ENCODE peak calls at places on chromosomes 11 and 22, in five cellular contexts. One of them, this sample, is unnamed.

GRCh38 chr22:47107431-47107830 is 345.0 kb downstream of the TBC1D22A start:
- DNase-seq in stimulated activated CD8-positive, alpha-beta memory T cell treated with anti-CD3 and anti-CD28 coated beads, Interleukin-15, amount 100 ng/mL, for 48 hours: no peak
- DNase-seq in NCI-H1436: no peak
- DNase-seq in thoracic aorta: no peak
- DNase-seq in GM23248: peak
- DNase-seq in this sample: no peak

GRCh38 chr22:28978158-28978557 is 83.5 kb downstream of the C22orf31 start:
- DNase-seq in stimulated activated CD8-positive, alpha-beta memory T cell treated with anti-CD3 and anti-CD28 coated beads, Interleukin-15, amount 100 ng/mL, for 48 hours: no peak
- DNase-seq in NCI-H1436: no peak
- DNase-seq in thoracic aorta: no peak
- DNase-seq in GM23248: peak
- DNase-seq in this sample: no peak

GRCh38 chr22:36385491-36386350 is 2.0 kb downstream of the MYH9 start:
- DNase-seq in stimulated activated CD8-positive, alpha-beta memory T cell treated with anti-CD3 and anti-CD28 coated beads, Interleukin-15, amount 100 ng/mL, for 48 hours: peak
- DNase-seq in NCI-H1436: peak
- DNase-seq in thoracic aorta: peak
- DNase-seq in GM23248: peak
- DNase-seq in this sample: no peak

GRCh38 chr11:91470656-91471055 is 754.0 kb upstream of the FAT3 start:
- DNase-seq in stimulated activated CD8-positive, alpha-beta memory T cell treated with anti-CD3 and anti-CD28 coated beads, Interleukin-15, amount 100 ng/mL, for 48 hours: no peak
- DNase-seq in NCI-H1436: no peak
- DNase-seq in thoracic aorta: no peak
- DNase-seq in GM23248: no peak
- DNase-seq in this sample: no peak

GRCh38 chr11:61860054-61860903 is 31.1 kb downstream of the FADS3 start:
- DNase-seq in stimulated activated CD8-positive, alpha-beta memory T cell treated with anti-CD3 and anti-CD28 coated beads, Interleukin-15, amount 100 ng/mL, for 48 hours: no peak
- DNase-seq in NCI-H1436: no peak
- DNase-seq in thoracic aorta: no peak
- DNase-seq in GM23248: no peak
- DNase-seq in this sample: no peak

GRCh38 chr22:47310601-47311000 is 548.2 kb downstream of the TBC1D22A start:
- DNase-seq in stimulated activated CD8-positive, alpha-beta memory T cell treated with anti-CD3 and anti-CD28 coated beads, Interleukin-15, amount 100 ng/mL, for 48 hours: no peak
- DNase-seq in NCI-H1436: no peak
- DNase-seq in thoracic aorta: no peak
- DNase-seq in GM23248: peak
- DNase-seq in this sample: peak

GRCh38 chr11:128291835-128292234 is 295.5 kb downstream of the ETS1 start:
- DNase-seq in stimulated activated CD8-positive, alpha-beta memory T cell treated with anti-CD3 and anti-CD28 coated beads, Interleukin-15, amount 100 ng/mL, for 48 hours: peak
- DNase-seq in NCI-H1436: no peak
- DNase-seq in thoracic aorta: no peak
- DNase-seq in GM23248: no peak
- DNase-seq in this sample: no peak

GRCh38 chr11:128548655-128549255 is 38.6 kb downstream of the ETS1 start:
- DNase-seq in stimulated activated CD8-positive, alpha-beta memory T cell treated with anti-CD3 and anti-CD28 coated beads, Interleukin-15, amount 100 ng/mL, for 48 hours: no peak
- DNase-seq in NCI-H1436: no peak
- DNase-seq in thoracic aorta: no peak
- DNase-seq in GM23248: peak
- DNase-seq in this sample: no peak

GRCh38 chr11:57092028-57092698 is 89.6 kb upstream of the LRRC55 start:
- DNase-seq in stimulated activated CD8-positive, alpha-beta memory T cell treated with anti-CD3 and anti-CD28 coated beads, Interleukin-15, amount 100 ng/mL, for 48 hours: no peak
- DNase-seq in NCI-H1436: no peak
- DNase-seq in thoracic aorta: no peak
- DNase-seq in GM23248: no peak
- DNase-seq in this sample: no peak

GRCh38 chr11:69017951-69018350 is 4.9 kb upstream of the MRGPRF start:
- DNase-seq in stimulated activated CD8-positive, alpha-beta memory T cell treated with anti-CD3 and anti-CD28 coated beads, Interleukin-15, amount 100 ng/mL, for 48 hours: no peak
- DNase-seq in NCI-H1436: no peak
- DNase-seq in thoracic aorta: no peak
- DNase-seq in GM23248: no peak
- DNase-seq in this sample: no peak

GRCh38 chr11:611001-611996 is 4.5 kb downstream of the IRF7 start:
- DNase-seq in stimulated activated CD8-positive, alpha-beta memory T cell treated with anti-CD3 and anti-CD28 coated beads, Interleukin-15, amount 100 ng/mL, for 48 hours: no peak
- DNase-seq in NCI-H1436: no peak
- DNase-seq in thoracic aorta: no peak
- DNase-seq in GM23248: no peak
- DNase-seq in this sample: no peak

GRCh38 chr11:96315476-96315875 is 27.5 kb downstream of the MAML2 start:
- DNase-seq in stimulated activated CD8-positive, alpha-beta memory T cell treated with anti-CD3 and anti-CD28 coated beads, Interleukin-15, amount 100 ng/mL, for 48 hours: no peak
- DNase-seq in NCI-H1436: no peak
- DNase-seq in thoracic aorta: no peak
- DNase-seq in GM23248: peak
- DNase-seq in this sample: no peak

GRCh38 chr22:20243545-20244249 is 24.4 kb downstream of the RTN4R start:
- DNase-seq in stimulated activated CD8-positive, alpha-beta memory T cell treated with anti-CD3 and anti-CD28 coated beads, Interleukin-15, amount 100 ng/mL, for 48 hours: peak
- DNase-seq in NCI-H1436: peak
- DNase-seq in thoracic aorta: no peak
- DNase-seq in GM23248: peak
- DNase-seq in this sample: no peak

GRCh38 chr11:88015170-88015569 is 160.1 kb downstream of the RAB38 start:
- DNase-seq in stimulated activated CD8-positive, alpha-beta memory T cell treated with anti-CD3 and anti-CD28 coated beads, Interleukin-15, amount 100 ng/mL, for 48 hours: no peak
- DNase-seq in NCI-H1436: no peak
- DNase-seq in thoracic aorta: no peak
- DNase-seq in GM23248: no peak
- DNase-seq in this sample: no peak

GRCh38 chr11:59144579-59145345 is 2.1 kb downstream of the FAM111A start:
- DNase-seq in stimulated activated CD8-positive, alpha-beta memory T cell treated with anti-CD3 and anti-CD28 coated beads, Interleukin-15, amount 100 ng/mL, for 48 hours: peak
- DNase-seq in NCI-H1436: peak
- DNase-seq in thoracic aorta: peak
- DNase-seq in GM23248: peak
- DNase-seq in this sample: peak

GRCh38 chr22:43789452-43789851 is 22.7 kb downstream of the EFCAB6 start:
- DNase-seq in stimulated activated CD8-positive, alpha-beta memory T cell treated with anti-CD3 and anti-CD28 coated beads, Interleukin-15, amount 100 ng/mL, for 48 hours: no peak
- DNase-seq in NCI-H1436: no peak
- DNase-seq in thoracic aorta: no peak
- DNase-seq in GM23248: peak
- DNase-seq in this sample: no peak

GRCh38 chr11:93591247-93591898 is 48.2 kb upstream of the SMCO4 start:
- DNase-seq in stimulated activated CD8-positive, alpha-beta memory T cell treated with anti-CD3 and anti-CD28 coated beads, Interleukin-15, amount 100 ng/mL, for 48 hours: no peak
- DNase-seq in NCI-H1436: no peak
- DNase-seq in thoracic aorta: no peak
- DNase-seq in GM23248: peak
- DNase-seq in this sample: no peak

GRCh38 chr22:21643533-21644357 is 1.6 kb downstream of the SDF2L1 start:
- DNase-seq in stimulated activated CD8-positive, alpha-beta memory T cell treated with anti-CD3 and anti-CD28 coated beads, Interleukin-15, amount 100 ng/mL, for 48 hours: no peak
- DNase-seq in NCI-H1436: no peak
- DNase-seq in thoracic aorta: no peak
- DNase-seq in GM23248: no peak
- DNase-seq in this sample: no peak

GRCh38 chr22:48475661-48476345 is 1351.9 kb downstream of the BRD1 start:
- DNase-seq in stimulated activated CD8-positive, alpha-beta memory T cell treated with anti-CD3 and anti-CD28 coated beads, Interleukin-15, amount 100 ng/mL, for 48 hours: no peak
- DNase-seq in NCI-H1436: no peak
- DNase-seq in thoracic aorta: no peak
- DNase-seq in GM23248: no peak
- DNase-seq in this sample: no peak

GRCh38 chr22:41841085-41841712 is 8.3 kb downstream of the SREBF2 start:
- DNase-seq in stimulated activated CD8-positive, alpha-beta memory T cell treated with anti-CD3 and anti-CD28 coated beads, Interleukin-15, amount 100 ng/mL, for 48 hours: no peak
- DNase-seq in NCI-H1436: no peak
- DNase-seq in thoracic aorta: no peak
- DNase-seq in GM23248: no peak
- DNase-seq in this sample: no peak

GRCh38 chr22:29975494-29975893 is 92.5 kb downstream of the MTMR3 start:
- DNase-seq in stimulated activated CD8-positive, alpha-beta memory T cell treated with anti-CD3 and anti-CD28 coated beads, Interleukin-15, amount 100 ng/mL, for 48 hours: no peak
- DNase-seq in NCI-H1436: no peak
- DNase-seq in thoracic aorta: no peak
- DNase-seq in GM23248: no peak
- DNase-seq in this sample: no peak

GRCh38 chr11:19768197-19768596 is 55.6 kb downstream of the NAV2 start:
- DNase-seq in stimulated activated CD8-positive, alpha-beta memory T cell treated with anti-CD3 and anti-CD28 coated beads, Interleukin-15, amount 100 ng/mL, for 48 hours: no peak
- DNase-seq in NCI-H1436: no peak
- DNase-seq in thoracic aorta: no peak
- DNase-seq in GM23248: no peak
- DNase-seq in this sample: no peak

GRCh38 chr11:8649361-8649760 is 33.1 kb downstream of the TRIM66 start:
- DNase-seq in stimulated activated CD8-positive, alpha-beta memory T cell treated with anti-CD3 and anti-CD28 coated beads, Interleukin-15, amount 100 ng/mL, for 48 hours: no peak
- DNase-seq in NCI-H1436: no peak
- DNase-seq in thoracic aorta: no peak
- DNase-seq in GM23248: peak
- DNase-seq in this sample: no peak

GRCh38 chr22:17402304-17402703 is 33.0 kb downstream of the CECR2 start:
- DNase-seq in stimulated activated CD8-positive, alpha-beta memory T cell treated with anti-CD3 and anti-CD28 coated beads, Interleukin-15, amount 100 ng/mL, for 48 hours: no peak
- DNase-seq in NCI-H1436: no peak
- DNase-seq in thoracic aorta: no peak
- DNase-seq in GM23248: no peak
- DNase-seq in this sample: no peak

GRCh38 chr11:30917859-30918478 is 331.8 kb upstream of the MPPED2 start:
- DNase-seq in stimulated activated CD8-positive, alpha-beta memory T cell treated with anti-CD3 and anti-CD28 coated beads, Interleukin-15, amount 100 ng/mL, for 48 hours: no peak
- DNase-seq in NCI-H1436: peak
- DNase-seq in thoracic aorta: no peak
- DNase-seq in GM23248: peak
- DNase-seq in this sample: peak

GRCh38 chr22:29219881-29220670 is 14.4 kb downstream of the EMID1 start:
- DNase-seq in stimulated activated CD8-positive, alpha-beta memory T cell treated with anti-CD3 and anti-CD28 coated beads, Interleukin-15, amount 100 ng/mL, for 48 hours: no peak
- DNase-seq in NCI-H1436: no peak
- DNase-seq in thoracic aorta: no peak
- DNase-seq in GM23248: no peak
- DNase-seq in this sample: no peak

GRCh38 chr11:36405585-36406367 is 104.3 kb downstream of the TRAF6 start:
- DNase-seq in stimulated activated CD8-positive, alpha-beta memory T cell treated with anti-CD3 and anti-CD28 coated beads, Interleukin-15, amount 100 ng/mL, for 48 hours: no peak
- DNase-seq in NCI-H1436: no peak
- DNase-seq in thoracic aorta: no peak
- DNase-seq in GM23248: no peak
- DNase-seq in this sample: no peak

GRCh38 chr11:62190011-62190410 is at the start of gene SCGB1D1:
- DNase-seq in stimulated activated CD8-positive, alpha-beta memory T cell treated with anti-CD3 and anti-CD28 coated beads, Interleukin-15, amount 100 ng/mL, for 48 hours: no peak
- DNase-seq in NCI-H1436: no peak
- DNase-seq in thoracic aorta: no peak
- DNase-seq in GM23248: no peak
- DNase-seq in this sample: no peak

GRCh38 chr11:297666-298405 is 1.5 kb downstream of the IFITM5 start:
- DNase-seq in stimulated activated CD8-positive, alpha-beta memory T cell treated with anti-CD3 and anti-CD28 coated beads, Interleukin-15, amount 100 ng/mL, for 48 hours: no peak
- DNase-seq in NCI-H1436: no peak
- DNase-seq in thoracic aorta: no peak
- DNase-seq in GM23248: peak
- DNase-seq in this sample: no peak

GRCh38 chr11:11841121-11841604 is 609 bp upstream of the USP47 start:
- DNase-seq in stimulated activated CD8-positive, alpha-beta memory T cell treated with anti-CD3 and anti-CD28 coated beads, Interleukin-15, amount 100 ng/mL, for 48 hours: no peak
- DNase-seq in NCI-H1436: no peak
- DNase-seq in thoracic aorta: no peak
- DNase-seq in GM23248: peak
- DNase-seq in this sample: no peak

GRCh38 chr11:225734-226453 is 10.2 kb downstream of the SIRT3 start:
- DNase-seq in stimulated activated CD8-positive, alpha-beta memory T cell treated with anti-CD3 and anti-CD28 coated beads, Interleukin-15, amount 100 ng/mL, for 48 hours: no peak
- DNase-seq in NCI-H1436: no peak
- DNase-seq in thoracic aorta: no peak
- DNase-seq in GM23248: peak
- DNase-seq in this sample: no peak

GRCh38 chr22:23903328-23903971 is 9.3 kb downstream of the MIF start:
- DNase-seq in stimulated activated CD8-positive, alpha-beta memory T cell treated with anti-CD3 and anti-CD28 coated beads, Interleukin-15, amount 100 ng/mL, for 48 hours: no peak
- DNase-seq in NCI-H1436: no peak
- DNase-seq in thoracic aorta: no peak
- DNase-seq in GM23248: no peak
- DNase-seq in this sample: no peak

This sample was measured in Panc1.